ENCODE peak calls at places on chromosomes 12 and 14, in seven cellular contexts. R is upper lobe of right lung; P is stimulated activated effector memory CD8-positive, alpha-beta T cell treated with anti-CD3 and anti-CD28 coated beads, Interleukin-12 subunit alpha, Interleukin-12 subunit beta, amount 100 ng/mL, for 72 hours; L is left ventricle myocardium superior; A is upper lobe of left lung; Z is natural killer cell; I is activated CD8-positive, alpha-beta T cell treated with anti-CD3 and anti-CD28 coated beads for 36 hours. O is an unnamed sample.

GRCh38 chr14:51676549-51676948 is 24.8 kb downstream of the FRMD6 start:
- ATAC-seq in R (no peak), P (peak; percentile 80), L (no peak), A (no peak), Z (no peak), I (peak; percentile 93), O (no peak)

GRCh38 chr14:89903340-89903965 is 51.1 kb downstream of the EFCAB11 start:
- ATAC-seq in R (no peak), P (no peak), L (no peak), A (no peak), Z (no peak), I (no peak), O (no peak)

GRCh38 chr14:26394114-26394855 is 203.5 kb downstream of the NOVA1 start:
- ATAC-seq in R (peak; percentile 29), P (no peak), L (peak; percentile 45), A (no peak), Z (no peak), I (no peak), O (no peak)

GRCh38 chr14:102777711-102778615 is 714 bp downstream of the TRAF3 start:
- ATAC-seq in R (peak; percentile 46), P (peak; percentile 46), L (peak; percentile 47), A (no peak), Z (peak; percentile 29), I (peak; percentile 26), O (peak; percentile 53)

GRCh38 chr14:83255015-83255726 is 1721.5 kb upstream of the SEL1L start:
- ATAC-seq in R (peak; percentile 32), P (no peak), L (no peak), A (no peak), Z (no peak), I (no peak), O (no peak)

GRCh38 chr12:70418101-70418500 is 52.0 kb downstream of the KCNMB4 start:
- ATAC-seq in R (no peak), P (peak; percentile 46), L (no peak), A (no peak), Z (no peak), I (peak; percentile 30), O (no peak)

GRCh38 chr12:128820723-128821432 is 2.9 kb downstream of the SLC15A4 start:
- ATAC-seq in R (peak; percentile 64), P (peak; percentile 45), L (peak; percentile 35), A (peak; percentile 69), Z (peak; percentile 48), I (no peak), O (peak; percentile 81)

GRCh38 chr12:115860619-115861018 is 416.9 kb downstream of the MED13L start:
- ATAC-seq in R (no peak), P (no peak), L (no peak), A (no peak), Z (no peak), I (no peak), O (no peak)

GRCh38 chr14:100256339-100256895 is 17.5 kb downstream of the YY1 start:
- ATAC-seq in R (no peak), P (no peak), L (no peak), A (no peak), Z (no peak), I (peak; percentile 26), O (peak; percentile 86)

GRCh38 chr12:106841471-106842302 is 67.2 kb downstream of the RIC8B start:
- ATAC-seq in R (peak; percentile 74), P (peak; percentile 56), L (peak; percentile 85), A (no peak), Z (no peak), I (no peak), O (no peak)

GRCh38 chr14:100628225-100628624 is 41.0 kb upstream of the BEGAIN start:
- ATAC-seq in R (no peak), P (no peak), L (no peak), A (no peak), Z (no peak), I (no peak), O (no peak)

GRCh38 chr12:103198499-103198898 is 241.0 kb downstream of the ASCL1 start:
- ATAC-seq in R (no peak), P (no peak), L (no peak), A (no peak), Z (no peak), I (no peak), O (no peak)

GRCh38 chr14:55026441-55026792 is 482 bp downstream of the WDHD1 start:
- ATAC-seq in R (no peak), P (no peak), L (no peak), A (no peak), Z (no peak), I (no peak), O (no peak)

GRCh38 chr14:22071001-22071400 is 397.4 kb upstream of the OR4E1 start:
- ATAC-seq in R (peak; percentile 40), P (peak; percentile 66), L (no peak), A (no peak), Z (peak; percentile 63), I (peak; percentile 43), O (peak; percentile 100)

GRCh38 chr12:80470403-80470802 is 26.4 kb downstream of the PTPRQ start:
- ATAC-seq in R (no peak), P (no peak), L (no peak), A (no peak), Z (no peak), I (no peak), O (no peak)

GRCh38 chr12:43221216-43221615 is 330.8 kb downstream of the ADAMTS20 start:
- ATAC-seq in R (no peak), P (no peak), L (no peak), A (no peak), Z (no peak), I (no peak), O (no peak)

GRCh38 chr14:26199096-26199495 is 398.7 kb downstream of the NOVA1 start:
- ATAC-seq in R (no peak), P (no peak), L (no peak), A (no peak), Z (no peak), I (no peak), O (no peak)

GRCh38 chr12:104752016-104752415 is 206.1 kb downstream of the SLC41A2 start:
- ATAC-seq in R (no peak), P (no peak), L (no peak), A (no peak), Z (no peak), I (no peak), O (no peak)

GRCh38 chr14:61342486-61342885 is 21.1 kb downstream of the PRKCH start:
- ATAC-seq in R (peak; percentile 67), P (peak; percentile 87), L (peak; percentile 41), A (no peak), Z (peak; percentile 56), I (peak; percentile 60), O (peak; percentile 57)

GRCh38 chr12:52837781-52838736 is 3.9 kb upstream of the KRT79 start:
- ATAC-seq in R (no peak), P (no peak), L (no peak), A (no peak), Z (no peak), I (no peak), O (no peak)

GRCh38 chr12:96176575-96176974 is 17.6 kb upstream of the ELK3 start:
- ATAC-seq in R (no peak), P (no peak), L (no peak), A (no peak), Z (no peak), I (no peak), O (no peak)

GRCh38 chr12:131028587-131029338 is 75.1 kb downstream of the ADGRD1 start:
- ATAC-seq in R (peak; percentile 76), P (no peak), L (peak; percentile 61), A (peak; percentile 69), Z (no peak), I (no peak), O (no peak)

GRCh38 chr12:102903318-102904007 is 13.6 kb downstream of the PAH start:
- ATAC-seq in R (no peak), P (no peak), L (no peak), A (no peak), Z (no peak), I (no peak), O (peak; percentile 91)

GRCh38 chr12:91021076-91021475 is 16.3 kb upstream of the EPYC start:
- ATAC-seq in R (no peak), P (no peak), L (no peak), A (no peak), Z (no peak), I (no peak), O (no peak)